ENCODE peak calls at places on chromosomes 13 and 19, in four cellular contexts. O, U, M and C are unnamed samples.

GRCh38 chr19:30498707-30499106 is 126.5 kb downstream of the ZNF536 start:
- DNase-seq in O (no peak), U (peak; percentile 81), M (no peak), C (no peak)

GRCh38 chr13:61135583-61135982 is 280.1 kb downstream of the PCDH20 start:
- DNase-seq in O (no peak), U (no peak), M (no peak), C (no peak)

GRCh38 chr19:17473041-17473440 is 2.7 kb downstream of the SLC27A1 start:
- DNase-seq in O (no peak), U (no peak), M (no peak), C (peak; percentile 90)

GRCh38 chr13:101449971-101450748 is 2.3 kb upstream of the ITGBL1 start:
- DNase-seq in O (no peak), U (no peak), M (peak; percentile 42), C (peak; percentile 93)

GRCh38 chr13:104408733-104409132 is 1342.5 kb upstream of the SLC10A2 start:
- DNase-seq in O (no peak), U (no peak), M (no peak), C (peak; percentile 6)

GRCh38 chr13:114029866-114030625 is 56.2 kb upstream of the C13orf46 start:
- DNase-seq in O (peak; percentile 10), U (no peak), M (no peak), C (no peak)

GRCh38 chr13:101283782-101284181 is 132.5 kb downstream of the NALCN start:
- DNase-seq in O (no peak), U (no peak), M (no peak), C (no peak)

GRCh38 chr19:1452802-1453524 is 3.0 kb downstream of the APC2 start:
- DNase-seq in O (no peak), U (no peak), M (no peak), C (no peak)

GRCh38 chr19:31338069-31338767 is 11.0 kb downstream of the TSHZ3 start:
- DNase-seq in O (peak; percentile 18), U (peak; percentile 75), M (peak; percentile 55), C (peak; percentile 85)

GRCh38 chr13:82739881-82740280 is 1142.4 kb downstream of the SLITRK1 start:
- DNase-seq in O (no peak), U (no peak), M (no peak), C (peak; percentile 12)

GRCh38 chr19:1001538-1002166 is 1.4 kb downstream of the GRIN3B start:
- DNase-seq in O (no peak), U (peak; percentile 96), M (no peak), C (no peak)

GRCh38 chr19:39103151-39103550 is 19.0 kb downstream of the ACP7 start:
- DNase-seq in O (no peak), U (no peak), M (no peak), C (no peak)

GRCh38 chr19:38204096-38204495 is 19.9 kb downstream of the DPF1 start:
- DNase-seq in O (no peak), U (no peak), M (no peak), C (no peak)

GRCh38 chr13:35474551-35474950 is 1.9 kb downstream of the MAB21L1 start:
- DNase-seq in O (no peak), U (no peak), M (no peak), C (no peak)

GRCh38 chr13:110109910-110110309 is 197.0 kb downstream of the COL4A1 start:
- DNase-seq in O (no peak), U (no peak), M (no peak), C (peak; percentile 95)

GRCh38 chr13:87677334-87678234 is 6.4 kb downstream of the SLITRK5 start:
- DNase-seq in O (peak; percentile 1), U (peak; percentile 73), M (no peak), C (no peak)

GRCh38 chr19:31350693-31351211 is 1.5 kb upstream of the TSHZ3 start:
- DNase-seq in O (no peak), U (peak; percentile 79), M (no peak), C (peak; percentile 56)

GRCh38 chr13:100630564-100630963 is 42.0 kb upstream of the GGACT start:
- DNase-seq in O (peak; percentile 33), U (no peak), M (no peak), C (no peak)

GRCh38 chr13:75635621-75636338 is at the start of gene LMO7:
- DNase-seq in O (peak; percentile 48), U (peak; percentile 84), M (peak; percentile 23), C (peak; percentile 52)

GRCh38 chr13:61095885-61096284 is 319.8 kb downstream of the PCDH20 start:
- DNase-seq in O (no peak), U (no peak), M (no peak), C (no peak)

GRCh38 chr19:46715620-46716012 is 1.3 kb downstream of the PRKD2 start:
- DNase-seq in O (no peak), U (no peak), M (no peak), C (no peak)

GRCh38 chr19:35142531-35143230 is 374 bp upstream of the FXYD7 start:
- DNase-seq in O (no peak), U (peak; percentile 86), M (peak; percentile 83), C (no peak)

GRCh38 chr19:5972355-5972731 is 5.6 kb downstream of the RANBP3 start:
- DNase-seq in O (no peak), U (no peak), M (no peak), C (no peak)

GRCh38 chr19:47272448-47273312 is 2.0 kb upstream of the INAFM1 start:
- DNase-seq in O (no peak), U (peak; percentile 64), M (no peak), C (no peak)

GRCh38 chr19:53876651-53877224 is 5.3 kb upstream of the PRKCG start:
- DNase-seq in O (no peak), U (no peak), M (no peak), C (no peak)

GRCh38 chr19:38850976-38851621 is 1.3 kb upstream of the HNRNPL start:
- DNase-seq in O (no peak), U (peak; percentile 69), M (no peak), C (no peak)

GRCh38 chr19:36113895-36114762 is 546 bp downstream of the POLR2I start:
- DNase-seq in O (no peak), U (peak; percentile 65), M (peak; percentile 63), C (peak; percentile 30)

GRCh38 chr13:106350208-106350607 is 185.3 kb downstream of the EFNB2 start:
- DNase-seq in O (no peak), U (no peak), M (no peak), C (no peak)

GRCh38 chr13:109781384-109782065 is 4.9 kb downstream of the IRS2 start:
- DNase-seq in O (no peak), U (no peak), M (no peak), C (no peak)

GRCh38 chr13:95319551-95320274 is 18.5 kb upstream of the ABCC4 start:
- DNase-seq in O (no peak), U (no peak), M (no peak), C (no peak)

GRCh38 chr19:4697304-4697703 is 26.3 kb downstream of the DPP9 start:
- DNase-seq in O (no peak), U (no peak), M (no peak), C (no peak)

GRCh38 chr19:33797821-33798633 is 1.4 kb downstream of the KCTD15 start:
- DNase-seq in O (no peak), U (peak; percentile 74), M (peak; percentile 67), C (peak; percentile 33)

GRCh38 chr19:3039125-3039524 is 10.0 kb upstream of the TLE2 start:
- DNase-seq in O (no peak), U (no peak), M (no peak), C (no peak)

GRCh38 chr19:3028305-3029069 is 593 bp downstream of the TLE2 start:
- DNase-seq in O (no peak), U (peak; percentile 67), M (no peak), C (no peak)

DNA sequence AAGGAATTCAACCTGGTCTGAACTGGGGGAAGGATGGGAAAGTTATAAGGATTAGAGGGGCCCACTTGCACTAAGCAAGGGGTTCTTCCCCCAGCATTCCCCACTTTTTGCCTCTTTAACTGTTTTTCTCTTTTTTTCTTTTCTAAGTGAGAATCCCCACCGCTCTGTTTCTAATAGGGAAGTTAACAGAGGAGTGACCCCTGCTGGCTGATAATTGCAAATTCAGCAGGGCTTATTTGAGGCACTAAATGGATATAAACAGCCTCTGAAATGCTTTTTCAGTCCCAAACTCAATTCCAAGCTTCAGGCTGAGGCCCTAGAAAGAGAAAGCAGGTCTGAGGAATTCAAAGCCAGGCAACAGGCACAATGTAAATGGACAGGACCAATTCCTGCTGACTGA is 38.2 kb upstream of the CEACAM21 start:
- DNase-seq in O (peak; percentile 6), U (no peak), M (no peak), C (peak; percentile 22)
- TF ChIP-seq USF2 in O (no peak), U (no peak), M (no peak), C (no peak)

GRCh38 chr13:31327157-31327556 is 127.4 kb downstream of the B3GLCT start:
- DNase-seq in O (no peak), U (no peak), M (no peak), C (no peak)

GRCh38 chr13:31322702-31323101 is 122.9 kb downstream of the B3GLCT start:
- DNase-seq in O (no peak), U (no peak), M (no peak), C (no peak)

GRCh38 chr13:31322025-31322424 is 122.2 kb downstream of the B3GLCT start:
- DNase-seq in O (no peak), U (no peak), M (no peak), C (peak; percentile 7)

GRCh38 chr13:31320946-31321345 is 121.2 kb downstream of the B3GLCT start:
- DNase-seq in O (no peak), U (no peak), M (no peak), C (no peak)

DNA sequence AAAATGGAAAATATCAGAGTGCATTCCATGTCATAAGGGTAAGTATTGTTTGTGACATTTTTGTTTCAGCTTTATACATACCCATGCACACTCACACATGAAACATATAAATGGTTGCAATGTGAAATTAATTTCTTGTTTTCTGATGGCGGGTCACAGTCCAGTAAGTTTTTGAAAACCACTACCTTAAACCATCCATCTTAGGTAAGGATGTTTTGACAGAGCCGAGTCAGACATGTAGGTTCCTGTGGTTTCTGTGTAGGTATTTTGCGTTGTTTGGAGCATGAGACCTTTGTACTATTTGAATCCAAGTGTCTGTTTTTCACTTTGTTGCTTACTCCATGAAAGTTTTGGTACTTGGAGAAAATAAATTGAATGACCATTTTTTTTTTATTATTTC is 121.7 kb downstream of the B3GLCT start:
- DNase-seq in O (no peak), U (no peak), M (no peak), C (no peak)
- TF ChIP-seq USF2 in O (no peak), U (no peak), M (no peak), C (no peak)

GRCh38 chr13:112179421-112179820 is 112.5 kb downstream of the SOX1 start:
- DNase-seq in O (no peak), U (no peak), M (no peak), C (no peak)
- TF ChIP-seq USF2 in O (no peak), U (no peak), M (no peak), C (no peak)

GRCh38 chr19:11451942-11452813 is 16.7 kb downstream of the PRKCSH start:
- DNase-seq in O (no peak), U (no peak), M (no peak), C (no peak)
- TF ChIP-seq USF2 in O (no peak), U (no peak), M (no peak), C (no peak)

GRCh38 chr19:19214892-19215291 is 3.1 kb downstream of the NCAN start:
- DNase-seq in O (peak; percentile 30), U (peak; percentile 100), M (no peak), C (peak; percentile 39)
- TF ChIP-seq USF2 in O (no peak), U (no peak), M (no peak), C (no peak)

DNA sequence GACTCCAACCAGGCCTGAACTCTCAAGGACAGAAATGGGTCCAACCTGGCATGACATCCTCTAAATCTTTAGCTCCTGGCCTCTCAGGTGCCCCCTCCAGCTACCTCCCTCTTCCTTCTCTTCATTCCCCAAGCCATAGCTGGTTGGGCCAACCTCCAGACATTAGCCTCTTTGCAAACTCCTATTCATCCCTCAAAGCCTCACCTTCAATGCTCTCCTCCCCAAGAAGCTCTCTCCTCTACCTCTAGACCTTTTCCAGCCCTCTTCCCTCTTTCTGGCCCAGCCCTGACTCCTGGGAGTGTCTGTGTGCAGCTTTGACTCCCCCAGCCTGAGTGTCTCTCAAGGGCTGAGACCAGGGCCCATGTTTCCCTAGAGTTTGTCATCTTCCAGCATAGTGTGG is 5.3 kb upstream of the HOMER3 start:
- DNase-seq in O (no peak), U (no peak), M (no peak), C (no peak)
- TF ChIP-seq USF2 in O (no peak), U (no peak), M (no peak), C (no peak)